ENCODE peak calls at places on chromosomes 4 and X, in eight cellular contexts. One of them, this sample, is unnamed.

GRCh38 chrX:134908235-134908834 is 82.5 kb upstream of the SMIM10 start:
- DNase-seq in left ventricle myocardium inferior: no peak
- DNase-seq in uterus: no peak
- DNase-seq in NCI-H226: no peak
- DNase-seq in tibial nerve: no peak
- DNase-seq in choroid plexus epithelial cell: peak
- DNase-seq in PC-3: peak
- DNase-seq in RWPE1: no peak
- DNase-seq in this sample: no peak

GRCh38 chr4:113561092-113561491 is 200.4 kb downstream of the CAMK2D start:
- DNase-seq in left ventricle myocardium inferior: no peak
- DNase-seq in uterus: no peak
- DNase-seq in NCI-H226: no peak
- DNase-seq in tibial nerve: no peak
- DNase-seq in choroid plexus epithelial cell: peak
- DNase-seq in PC-3: no peak
- DNase-seq in RWPE1: no peak
- DNase-seq in this sample: no peak

GRCh38 chr4:67929447-67929846 is 33.8 kb downstream of the TMPRSS11A start:
- DNase-seq in left ventricle myocardium inferior: no peak
- DNase-seq in uterus: no peak
- DNase-seq in NCI-H226: peak
- DNase-seq in tibial nerve: no peak
- DNase-seq in choroid plexus epithelial cell: no peak
- DNase-seq in PC-3: peak
- DNase-seq in RWPE1: peak
- DNase-seq in this sample: peak

GRCh38 chr4:107863850-107864371 is 39.2 kb downstream of the SGMS2 start:
- DNase-seq in left ventricle myocardium inferior: peak
- DNase-seq in uterus: no peak
- DNase-seq in NCI-H226: peak
- DNase-seq in tibial nerve: no peak
- DNase-seq in choroid plexus epithelial cell: peak
- DNase-seq in PC-3: peak
- DNase-seq in RWPE1: peak
- DNase-seq in this sample: peak

GRCh38 chrX:54481751-54482150 is 14.3 kb downstream of the FGD1 start:
- DNase-seq in left ventricle myocardium inferior: no peak
- DNase-seq in uterus: no peak
- DNase-seq in NCI-H226: no peak
- DNase-seq in tibial nerve: no peak
- DNase-seq in choroid plexus epithelial cell: peak
- DNase-seq in PC-3: no peak
- DNase-seq in RWPE1: no peak
- DNase-seq in this sample: no peak

GRCh38 chrX:48794993-48795501 is 6.8 kb upstream of the HDAC6 start:
- DNase-seq in left ventricle myocardium inferior: no peak
- DNase-seq in uterus: no peak
- DNase-seq in NCI-H226: peak
- DNase-seq in tibial nerve: no peak
- DNase-seq in choroid plexus epithelial cell: peak
- DNase-seq in PC-3: peak
- DNase-seq in RWPE1: peak
- DNase-seq in this sample: no peak

GRCh38 chr4:89661490-89661889 is 175.5 kb downstream of the SNCA start:
- DNase-seq in left ventricle myocardium inferior: no peak
- DNase-seq in uterus: no peak
- DNase-seq in NCI-H226: peak
- DNase-seq in tibial nerve: no peak
- DNase-seq in choroid plexus epithelial cell: peak
- DNase-seq in PC-3: peak
- DNase-seq in RWPE1: peak
- DNase-seq in this sample: peak

GRCh38 chrX:53398216-53398615 is 24.2 kb downstream of the SMC1A start:
- DNase-seq in left ventricle myocardium inferior: no peak
- DNase-seq in uterus: no peak
- DNase-seq in NCI-H226: no peak
- DNase-seq in tibial nerve: no peak
- DNase-seq in choroid plexus epithelial cell: no peak
- DNase-seq in PC-3: no peak
- DNase-seq in RWPE1: no peak
- DNase-seq in this sample: no peak

GRCh38 chr4:8346838-8347605 is 77.5 kb downstream of the HTRA3 start:
- DNase-seq in left ventricle myocardium inferior: peak
- DNase-seq in uterus: no peak
- DNase-seq in NCI-H226: no peak
- DNase-seq in tibial nerve: no peak
- DNase-seq in choroid plexus epithelial cell: no peak
- DNase-seq in PC-3: no peak
- DNase-seq in RWPE1: no peak
- DNase-seq in this sample: no peak

GRCh38 chrX:64427281-64427680 is 32.0 kb upstream of the MTMR8 start:
- DNase-seq in left ventricle myocardium inferior: no peak
- DNase-seq in uterus: no peak
- DNase-seq in NCI-H226: no peak
- DNase-seq in tibial nerve: no peak
- DNase-seq in choroid plexus epithelial cell: no peak
- DNase-seq in PC-3: no peak
- DNase-seq in RWPE1: no peak
- DNase-seq in this sample: no peak